ENCODE peak calls at places on chromosomes 5 and 9, in ten cellular contexts. One of them, this sample, is unnamed.

GRCh38 chr5:154308457-154309360 is 118.2 kb downstream of the GALNT10 start:
- DNase-seq in fibroblast of villous mesenchyme: peak
- DNase-seq in stimulated activated CD4-positive, alpha-beta T cell treated with anti-CD3 and anti-CD28 coated beads, Interleukin-4, amount 100 ng/mL, for 1 hour: no peak
- DNase-seq in glutamatergic neuron: no peak
- DNase-seq in left ventricle myocardium inferior: no peak
- DNase-seq in COR-L47: no peak
- DNase-seq in astrocyte of the spinal cord: peak
- DNase-seq in type B pancreatic cell: no peak
- DNase-seq in dorsolateral prefrontal cortex: no peak
- DNase-seq in iPS DF 19.7: no peak
- DNase-seq in this sample: no peak

GRCh38 chr9:93217706-93218105 is 33.8 kb downstream of the WNK2 start:
- DNase-seq in COR-L47: no peak
- DNase-seq in dorsolateral prefrontal cortex: no peak
- DNase-seq in stimulated activated CD4-positive, alpha-beta T cell treated with anti-CD3 and anti-CD28 coated beads, Interleukin-4, amount 100 ng/mL, for 1 hour: no peak
- DNase-seq in left ventricle myocardium inferior: no peak
- DNase-seq in fibroblast of villous mesenchyme: no peak
- DNase-seq in glutamatergic neuron: peak
- DNase-seq in astrocyte of the spinal cord: no peak
- DNase-seq in iPS DF 19.7: no peak
- DNase-seq in type B pancreatic cell: no peak
- DNase-seq in this sample: no peak

GRCh38 chr9:133605446-133605845 is 3.7 kb downstream of the FAM163B start:
- DNase-seq in COR-L47: no peak
- DNase-seq in type B pancreatic cell: no peak
- DNase-seq in stimulated activated CD4-positive, alpha-beta T cell treated with anti-CD3 and anti-CD28 coated beads, Interleukin-4, amount 100 ng/mL, for 1 hour: no peak
- DNase-seq in left ventricle myocardium inferior: no peak
- DNase-seq in astrocyte of the spinal cord: no peak
- DNase-seq in fibroblast of villous mesenchyme: no peak
- DNase-seq in dorsolateral prefrontal cortex: no peak
- DNase-seq in iPS DF 19.7: no peak
- DNase-seq in glutamatergic neuron: no peak
- DNase-seq in this sample: no peak

GRCh38 chr5:9544502-9545300 is 1.2 kb downstream of the SEMA5A start:
- DNase-seq in dorsolateral prefrontal cortex: peak
- DNase-seq in iPS DF 19.7: no peak
- DNase-seq in stimulated activated CD4-positive, alpha-beta T cell treated with anti-CD3 and anti-CD28 coated beads, Interleukin-4, amount 100 ng/mL, for 1 hour: peak
- DNase-seq in left ventricle myocardium inferior: peak
- DNase-seq in fibroblast of villous mesenchyme: peak
- DNase-seq in type B pancreatic cell: peak
- DNase-seq in astrocyte of the spinal cord: peak
- DNase-seq in glutamatergic neuron: peak
- DNase-seq in COR-L47: peak
- DNase-seq in this sample: peak

GRCh38 chr5:136522217-136522956 is 157.0 kb upstream of the TRPC7 start:
- DNase-seq in type B pancreatic cell: no peak
- DNase-seq in dorsolateral prefrontal cortex: no peak
- DNase-seq in fibroblast of villous mesenchyme: peak
- DNase-seq in left ventricle myocardium inferior: no peak
- DNase-seq in stimulated activated CD4-positive, alpha-beta T cell treated with anti-CD3 and anti-CD28 coated beads, Interleukin-4, amount 100 ng/mL, for 1 hour: no peak
- DNase-seq in iPS DF 19.7: no peak
- DNase-seq in astrocyte of the spinal cord: no peak
- DNase-seq in COR-L47: no peak
- DNase-seq in glutamatergic neuron: no peak
- DNase-seq in this sample: no peak

GRCh38 chr9:22049411-22049810 is 40.3 kb upstream of the CDKN2B start:
- DNase-seq in COR-L47: no peak
- DNase-seq in left ventricle myocardium inferior: no peak
- DNase-seq in glutamatergic neuron: no peak
- DNase-seq in type B pancreatic cell: no peak
- DNase-seq in iPS DF 19.7: no peak
- DNase-seq in astrocyte of the spinal cord: peak
- DNase-seq in dorsolateral prefrontal cortex: no peak
- DNase-seq in stimulated activated CD4-positive, alpha-beta T cell treated with anti-CD3 and anti-CD28 coated beads, Interleukin-4, amount 100 ng/mL, for 1 hour: no peak
- DNase-seq in fibroblast of villous mesenchyme: peak
- DNase-seq in this sample: no peak

GRCh38 chr9:22031664-22032411 is 22.7 kb upstream of the CDKN2B start:
- DNase-seq in left ventricle myocardium inferior: no peak
- DNase-seq in astrocyte of the spinal cord: no peak
- DNase-seq in dorsolateral prefrontal cortex: no peak
- DNase-seq in stimulated activated CD4-positive, alpha-beta T cell treated with anti-CD3 and anti-CD28 coated beads, Interleukin-4, amount 100 ng/mL, for 1 hour: no peak
- DNase-seq in type B pancreatic cell: no peak
- DNase-seq in fibroblast of villous mesenchyme: no peak
- DNase-seq in iPS DF 19.7: no peak
- DNase-seq in glutamatergic neuron: no peak
- DNase-seq in COR-L47: no peak
- DNase-seq in this sample: no peak

GRCh38 chr5:3325206-3325605 is 270.4 kb upstream of the IRX1 start:
- DNase-seq in astrocyte of the spinal cord: peak
- DNase-seq in dorsolateral prefrontal cortex: no peak
- DNase-seq in iPS DF 19.7: no peak
- DNase-seq in stimulated activated CD4-positive, alpha-beta T cell treated with anti-CD3 and anti-CD28 coated beads, Interleukin-4, amount 100 ng/mL, for 1 hour: no peak
- DNase-seq in fibroblast of villous mesenchyme: no peak
- DNase-seq in left ventricle myocardium inferior: no peak
- DNase-seq in glutamatergic neuron: peak
- DNase-seq in COR-L47: no peak
- DNase-seq in type B pancreatic cell: no peak
- DNase-seq in this sample: peak

GRCh38 chr9:92122792-92123191 is 7.6 kb upstream of the SPTLC1 start:
- DNase-seq in COR-L47: no peak
- DNase-seq in fibroblast of villous mesenchyme: no peak
- DNase-seq in left ventricle myocardium inferior: no peak
- DNase-seq in type B pancreatic cell: no peak
- DNase-seq in iPS DF 19.7: no peak
- DNase-seq in glutamatergic neuron: no peak
- DNase-seq in dorsolateral prefrontal cortex: no peak
- DNase-seq in astrocyte of the spinal cord: no peak
- DNase-seq in stimulated activated CD4-positive, alpha-beta T cell treated with anti-CD3 and anti-CD28 coated beads, Interleukin-4, amount 100 ng/mL, for 1 hour: no peak
- DNase-seq in this sample: no peak

GRCh38 chr9:110830495-110830894 is 161.9 kb downstream of the MUSK start:
- DNase-seq in dorsolateral prefrontal cortex: no peak
- DNase-seq in iPS DF 19.7: no peak
- DNase-seq in glutamatergic neuron: no peak
- DNase-seq in type B pancreatic cell: no peak
- DNase-seq in COR-L47: no peak
- DNase-seq in left ventricle myocardium inferior: no peak
- DNase-seq in astrocyte of the spinal cord: no peak
- DNase-seq in fibroblast of villous mesenchyme: no peak
- DNase-seq in stimulated activated CD4-positive, alpha-beta T cell treated with anti-CD3 and anti-CD28 coated beads, Interleukin-4, amount 100 ng/mL, for 1 hour: no peak
- DNase-seq in this sample: no peak

GRCh38 chr5:5795074-5795779 is 372.8 kb downstream of the ICE1 start:
- DNase-seq in astrocyte of the spinal cord: no peak
- DNase-seq in COR-L47: no peak
- DNase-seq in fibroblast of villous mesenchyme: no peak
- DNase-seq in type B pancreatic cell: no peak
- DNase-seq in glutamatergic neuron: peak
- DNase-seq in iPS DF 19.7: no peak
- DNase-seq in dorsolateral prefrontal cortex: no peak
- DNase-seq in left ventricle myocardium inferior: peak
- DNase-seq in stimulated activated CD4-positive, alpha-beta T cell treated with anti-CD3 and anti-CD28 coated beads, Interleukin-4, amount 100 ng/mL, for 1 hour: no peak
- DNase-seq in this sample: no peak

GRCh38 chr9:114098021-114098659 is 952 bp downstream of the KIF12 start:
- DNase-seq in left ventricle myocardium inferior: no peak
- DNase-seq in fibroblast of villous mesenchyme: no peak
- DNase-seq in dorsolateral prefrontal cortex: no peak
- DNase-seq in stimulated activated CD4-positive, alpha-beta T cell treated with anti-CD3 and anti-CD28 coated beads, Interleukin-4, amount 100 ng/mL, for 1 hour: peak
- DNase-seq in glutamatergic neuron: peak
- DNase-seq in COR-L47: no peak
- DNase-seq in astrocyte of the spinal cord: no peak
- DNase-seq in iPS DF 19.7: no peak
- DNase-seq in type B pancreatic cell: no peak
- DNase-seq in this sample: no peak

GRCh38 chr5:80607832-80608231 is 37.8 kb upstream of the ANKRD34B start:
- DNase-seq in COR-L47: no peak
- DNase-seq in glutamatergic neuron: no peak
- DNase-seq in stimulated activated CD4-positive, alpha-beta T cell treated with anti-CD3 and anti-CD28 coated beads, Interleukin-4, amount 100 ng/mL, for 1 hour: no peak
- DNase-seq in left ventricle myocardium inferior: no peak
- DNase-seq in astrocyte of the spinal cord: no peak
- DNase-seq in dorsolateral prefrontal cortex: no peak
- DNase-seq in type B pancreatic cell: no peak
- DNase-seq in iPS DF 19.7: no peak
- DNase-seq in fibroblast of villous mesenchyme: no peak
- DNase-seq in this sample: no peak

GRCh38 chr5:35857606-35858205 is 1.0 kb downstream of the IL7R start:
- DNase-seq in left ventricle myocardium inferior: no peak
- DNase-seq in astrocyte of the spinal cord: peak
- DNase-seq in dorsolateral prefrontal cortex: no peak
- DNase-seq in stimulated activated CD4-positive, alpha-beta T cell treated with anti-CD3 and anti-CD28 coated beads, Interleukin-4, amount 100 ng/mL, for 1 hour: no peak
- DNase-seq in glutamatergic neuron: no peak
- DNase-seq in iPS DF 19.7: no peak
- DNase-seq in COR-L47: no peak
- DNase-seq in fibroblast of villous mesenchyme: peak
- DNase-seq in type B pancreatic cell: no peak
- DNase-seq in this sample: peak

GRCh38 chr9:124429530-124429867 is 14.3 kb upstream of the PSMB7 start:
- DNase-seq in fibroblast of villous mesenchyme: no peak
- DNase-seq in left ventricle myocardium inferior: no peak
- DNase-seq in astrocyte of the spinal cord: no peak
- DNase-seq in glutamatergic neuron: no peak
- DNase-seq in dorsolateral prefrontal cortex: no peak
- DNase-seq in iPS DF 19.7: no peak
- DNase-seq in COR-L47: no peak
- DNase-seq in type B pancreatic cell: no peak
- DNase-seq in stimulated activated CD4-positive, alpha-beta T cell treated with anti-CD3 and anti-CD28 coated beads, Interleukin-4, amount 100 ng/mL, for 1 hour: no peak
- DNase-seq in this sample: no peak

GRCh38 chr5:167261309-167262100 is 1029.9 kb upstream of the WWC1 start:
- DNase-seq in COR-L47: no peak
- DNase-seq in fibroblast of villous mesenchyme: peak
- DNase-seq in iPS DF 19.7: peak
- DNase-seq in stimulated activated CD4-positive, alpha-beta T cell treated with anti-CD3 and anti-CD28 coated beads, Interleukin-4, amount 100 ng/mL, for 1 hour: no peak
- DNase-seq in left ventricle myocardium inferior: no peak
- DNase-seq in type B pancreatic cell: no peak
- DNase-seq in astrocyte of the spinal cord: no peak
- DNase-seq in dorsolateral prefrontal cortex: no peak
- DNase-seq in glutamatergic neuron: no peak
- DNase-seq in this sample: no peak